ENCODE peak calls at places on chromosome 20, in five cellular contexts. A is astrocyte of the spinal cord, I is kidney epithelial cell, H is left lung, N is NB4. X is an unnamed sample.

GRCh38 chr20:33909331-33909921 is 84.3 kb upstream of the RALY start:
- DNase-seq in A (peak), I (peak), H (no peak), N (peak), X (peak)

GRCh38 chr20:43448748-43449535 is 8.8 kb upstream of the SRSF6 start:
- DNase-seq in A (peak), I (no peak), H (no peak), N (peak), X (peak)

GRCh38 chr20:58374906-58375760 is 13.9 kb upstream of the VAPB start:
- DNase-seq in A (peak), I (no peak), H (no peak), N (no peak), X (peak)

GRCh38 chr20:51970858-51971257 is 168.5 kb upstream of the SALL4 start:
- DNase-seq in A (no peak), I (no peak), H (no peak), N (no peak), X (no peak)

GRCh38 chr20:17636523-17637412 is 45.3 kb downstream of the RRBP1 start:
- DNase-seq in A (no peak), I (no peak), H (no peak), N (no peak), X (peak)

GRCh38 chr20:12394786-12395185 is 477.1 kb downstream of the BTBD3 start:
- DNase-seq in A (no peak), I (peak), H (no peak), N (peak), X (peak)

GRCh38 chr20:54122189-54122588 is 51.6 kb downstream of the CYP24A1 start:
- DNase-seq in A (peak), I (peak), H (no peak), N (no peak), X (peak)

GRCh38 chr20:64211874-64212658 is 43.5 kb upstream of the PCMTD2 start:
- DNase-seq in A (no peak), I (no peak), H (no peak), N (no peak), X (no peak)

GRCh38 chr20:18543932-18544331 is 23.3 kb upstream of the SMIM26 start:
- DNase-seq in A (no peak), I (no peak), H (no peak), N (no peak), X (no peak)

GRCh38 chr20:53609501-53610445 is 16.1 kb upstream of the ZNF217 start:
- DNase-seq in A (peak), I (no peak), H (peak), N (peak), X (peak)

GRCh38 chr20:1674361-1674760 is 16.8 kb upstream of the SIRPG start:
- DNase-seq in A (no peak), I (no peak), H (no peak), N (no peak), X (no peak)

GRCh38 chr20:57594092-57594911 is 25.9 kb downstream of the ZBP1 start:
- DNase-seq in A (peak), I (no peak), H (peak), N (peak), X (peak)

GRCh38 chr20:53579581-53580375 is 13.9 kb downstream of the ZNF217 start:
- DNase-seq in A (peak), I (no peak), H (no peak), N (peak), X (peak)

GRCh38 chr20:760751-761417 is 7.4 kb downstream of the SLC52A3 start:
- DNase-seq in A (no peak), I (no peak), H (peak), N (peak), X (peak)

GRCh38 chr20:31497838-31498540 is 16.3 kb upstream of the HM13 start:
- DNase-seq in A (no peak), I (no peak), H (no peak), N (no peak), X (no peak)

GRCh38 chr20:54132612-54133433 is 41.0 kb downstream of the CYP24A1 start:
- DNase-seq in A (peak), I (peak), H (no peak), N (peak), X (peak)

GRCh38 chr20:17044920-17045319 is 181.9 kb upstream of the PCSK2 start:
- DNase-seq in A (no peak), I (no peak), H (no peak), N (no peak), X (no peak)

GRCh38 chr20:46049190-46049589 is 20.2 kb downstream of the SLC12A5 start:
- DNase-seq in A (no peak), I (no peak), H (no peak), N (no peak), X (no peak)

GRCh38 chr20:645318-646106 is 7.5 kb downstream of the SRXN1 start:
- DNase-seq in A (peak), I (no peak), H (peak), N (peak), X (peak)

GRCh38 chr20:49983848-49984408 is 1.1 kb downstream of the SNAI1 start:
- DNase-seq in A (peak), I (no peak), H (peak), N (no peak), X (peak)

GRCh38 chr20:35776513-35777101 is 4.8 kb downstream of the PHF20 start:
- DNase-seq in A (peak), I (no peak), H (no peak), N (no peak), X (peak)

GRCh38 chr20:23641936-23642751 is 4.4 kb upstream of the CST3 start:
- DNase-seq in A (peak), I (peak), H (no peak), N (peak), X (peak)

DNA sequence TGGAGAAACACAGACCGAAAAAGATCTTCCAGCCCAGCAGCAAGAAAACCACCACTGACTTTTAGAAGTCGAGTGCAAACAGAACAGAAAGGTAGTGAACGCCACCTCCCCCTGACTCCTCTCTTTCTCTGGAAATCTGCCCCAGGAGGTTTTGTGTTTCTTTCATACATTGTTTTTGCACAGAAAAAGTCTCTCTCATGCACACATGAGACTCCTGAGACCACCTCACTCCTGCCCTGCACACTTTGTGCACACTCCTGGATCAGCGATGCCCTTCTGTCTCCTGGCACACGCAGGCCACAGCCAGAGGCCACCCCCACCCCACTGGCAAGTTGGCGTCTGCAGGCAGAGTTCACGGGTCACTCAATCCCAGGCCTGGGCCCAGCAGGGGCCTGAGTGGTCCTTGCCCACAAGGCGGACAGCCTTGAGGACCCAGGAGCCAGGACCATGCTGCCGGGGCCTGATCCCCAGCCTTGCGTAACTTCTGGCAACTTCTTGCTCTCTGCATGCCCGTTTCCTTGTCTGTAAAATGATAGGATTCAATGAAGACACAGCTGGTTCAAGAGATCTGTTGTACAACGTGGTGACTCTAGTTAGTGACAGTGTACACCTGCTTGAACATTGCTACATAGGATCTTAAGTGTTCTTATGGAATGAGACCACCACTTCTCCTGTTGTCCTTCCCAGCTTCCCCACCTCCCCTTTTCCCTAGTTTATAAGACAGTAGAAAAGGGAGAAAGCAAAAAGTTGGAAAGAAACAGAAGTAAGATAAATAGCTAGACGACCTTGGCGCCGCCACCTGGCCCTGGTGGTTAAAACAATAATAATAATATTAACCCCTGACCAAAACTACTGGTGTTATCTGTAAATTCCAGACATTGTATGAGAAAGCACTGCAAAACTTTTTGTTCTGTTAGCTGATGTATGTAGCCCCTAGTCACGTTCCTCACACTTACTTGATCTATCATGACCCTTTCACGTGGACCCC is 30.2 kb upstream of the CST7 start:
- DNase-seq in A (no peak), I (no peak), H (no peak), N (no peak), X (no peak)
- TF ChIP-seq CTCF in A (no peak), I (no peak), H (no peak), N (no peak), X (no peak)

GRCh38 chr20:3334156-3334943 is 73.1 kb downstream of the DNAAF9 start:
- DNase-seq in A (no peak), I (no peak), H (no peak), N (no peak), X (no peak)
- H3K4me3 ChIP-seq in A (no peak), I (no peak), H (no peak), N (no peak), X (no peak)

GRCh38 chr20:6173481-6173880 is 50.7 kb upstream of the FERMT1 start:
- DNase-seq in A (no peak), I (no peak), H (no peak), N (peak), X (no peak)

GRCh38 chr20:6164421-6165341 is 41.9 kb upstream of the FERMT1 start:
- DNase-seq in A (peak), I (no peak), H (no peak), N (no peak), X (peak)

GRCh38 chr20:6169251-6169650 is 46.4 kb upstream of the FERMT1 start:
- DNase-seq in A (peak), I (no peak), H (no peak), N (peak), X (peak)
- TF ChIP-seq CTCF in A (peak), I (peak), H (no peak), N (peak), X (peak)

GRCh38 chr20:48682529-48683385 is 145.0 kb downstream of the PREX1 start:
- DNase-seq in A (peak), I (peak), H (peak), N (no peak), X (peak)
- H3K4me3 ChIP-seq in A (no peak), I (no peak), H (no peak), N (no peak), X (no peak)

DNA sequence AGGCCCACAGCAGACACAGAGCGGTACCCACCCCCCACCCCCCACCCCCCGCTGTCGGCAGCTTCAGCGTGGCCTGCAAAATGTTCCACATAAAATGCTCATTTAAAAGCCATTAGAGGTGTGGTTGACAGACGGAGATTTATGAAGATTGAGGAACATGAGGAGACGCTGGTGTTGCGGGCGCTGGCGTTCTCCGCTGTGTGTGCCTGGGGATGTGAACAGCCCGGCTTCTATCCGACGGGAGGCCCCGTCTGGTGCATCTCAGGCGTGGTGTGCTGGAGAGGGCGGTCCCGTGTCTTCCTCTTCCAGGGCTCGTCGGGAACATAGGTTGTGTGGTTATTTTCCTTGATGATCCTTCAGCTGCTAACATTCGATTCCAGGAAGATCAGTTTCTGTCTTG is 188.3 kb downstream of the TAF4 start:
- DNase-seq in A (no peak), I (no peak), H (peak), N (no peak), X (no peak)
- TF ChIP-seq CTCF in A (no peak), I (no peak), H (no peak), N (no peak), X (no peak)

GRCh38 chr20:20410678-20411077 is 42.8 kb downstream of the INSM1 start:
- DNase-seq in A (no peak), I (no peak), H (no peak), N (no peak), X (peak)
- H3K4me3 ChIP-seq in A (no peak), I (no peak), H (no peak), N (no peak), X (no peak)

X was measured in choroid plexus epithelial cell.